ENCODE peak calls at places on chromosomes 7 and 10, in seven cellular contexts. P is NCI-H1105 treated with DMSO at 0.1 percent for 48 hours, J is astrocyte of the spinal cord, F is NCI-H1092, H is nephron progenitor cell, U is prostate gland, B is T-cell. C is an unnamed sample.
A peak's percentile ranks its signal among the peaks of the same experiment; 100 is the strongest.

GRCh38 chr10:4359003-4359402 is 467.0 kb upstream of the AKR1E2 start:
- DNase-seq in B (no peak), F (no peak), J (peak; percentile 75), U (no peak), P (no peak), H (no peak), C (no peak)

GRCh38 chr10:90751107-90751997 is 106.5 kb downstream of the HTR7 start:
- DNase-seq in P (peak; percentile 16), H (peak; percentile 54), F (peak; percentile 9), U (peak; percentile 14), B (no peak), J (peak; percentile 50), C (no peak)

GRCh38 chr10:67665491-67665890 is 30.5 kb downstream of the CTNNA3 start:
- DNase-seq in F (no peak), U (no peak), B (no peak), H (no peak), J (no peak), P (no peak), C (no peak)

GRCh38 chr7:156475666-156476065 is 164.9 kb upstream of the RNF32 start:
- DNase-seq in F (no peak), P (no peak), B (no peak), J (peak; percentile 72), U (no peak), H (no peak), C (no peak)

GRCh38 chr10:20040012-20040411 is 223.8 kb downstream of the PLXDC2 start:
- DNase-seq in H (no peak), U (no peak), J (no peak), F (no peak), B (no peak), P (no peak), C (no peak)

GRCh38 chr7:884191-885003 is 8.0 kb downstream of the GET4 start:
- DNase-seq in B (no peak), H (no peak), P (no peak), F (no peak), J (no peak), U (peak; percentile 51), C (no peak)

GRCh38 chr10:36683421-36683820 is 442.0 kb upstream of the ANKRD30A start:
- DNase-seq in P (no peak), U (no peak), J (no peak), B (no peak), H (no peak), F (no peak), C (no peak)

GRCh38 chr7:112071856-112072255 is 134.3 kb downstream of the DOCK4 start:
- DNase-seq in P (no peak), H (no peak), F (no peak), U (no peak), J (no peak), B (no peak), C (no peak)

GRCh38 chr7:17773289-17773626 is 167.0 kb downstream of the SNX13 start:
- DNase-seq in J (peak; percentile 83), U (no peak), F (no peak), H (no peak), B (no peak), P (no peak), C (no peak)

GRCh38 chr10:4651404-4652037 is 174.5 kb upstream of the AKR1E2 start:
- DNase-seq in H (no peak), J (no peak), B (no peak), P (peak; percentile 38), F (no peak), U (no peak), C (no peak)

GRCh38 chr7:122885583-122886356 is 490 bp downstream of the CADPS2 start:
- DNase-seq in H (peak; percentile 59), B (no peak), P (peak; percentile 6), J (peak; percentile 56), U (peak; percentile 25), F (peak; percentile 58), C (peak; percentile 5)

GRCh38 chr10:60816624-60817023 is 38.3 kb downstream of the CDK1 start:
- DNase-seq in J (peak; percentile 91), B (peak; percentile 3), H (peak; percentile 48), F (peak; percentile 11), P (peak; percentile 62), U (peak; percentile 72), C (peak; percentile 7)

GRCh38 chr10:124521429-124521871 is 59.8 kb downstream of the LHPP start:
- DNase-seq in H (no peak), B (no peak), F (no peak), J (no peak), U (no peak), P (no peak), C (no peak)

GRCh38 chr10:121154846-121155245 is 303.7 kb downstream of the WDR11 start:
- DNase-seq in P (no peak), B (no peak), U (peak; percentile 38), F (no peak), J (peak; percentile 14), H (no peak), C (no peak)

GRCh38 chr10:73768881-73769280 is 13.0 kb upstream of the CHCHD1 start:
- DNase-seq in P (no peak), U (no peak), J (no peak), B (peak; percentile 67), F (no peak), H (no peak), C (peak; percentile 54)

GRCh38 chr7:147477526-147477925 is 1113.0 kb upstream of the C7orf33 start:
- DNase-seq in H (no peak), J (no peak), U (no peak), F (no peak), P (no peak), B (no peak), C (no peak)

GRCh38 chr7:85595639-85596268 is 408.9 kb upstream of the SEMA3D start:
- DNase-seq in H (no peak), B (no peak), P (no peak), U (no peak), F (no peak), J (peak; percentile 47), C (no peak)

GRCh38 chr10:122019414-122019975 is 30.5 kb downstream of the TACC2 start:
- DNase-seq in F (no peak), B (no peak), U (peak; percentile 86), H (peak; percentile 16), J (no peak), P (peak; percentile 43), C (peak; percentile 61)

GRCh38 chr7:134910968-134911367 is 75.3 kb upstream of the AGBL3 start:
- DNase-seq in H (no peak), P (no peak), B (no peak), F (no peak), U (no peak), J (no peak), C (no peak)

GRCh38 chr10:92848441-92849233 is at the start of gene EXOC6:
- DNase-seq in J (peak; percentile 78), H (peak; percentile 75), P (peak; percentile 66), B (peak; percentile 87), U (peak; percentile 73), F (peak; percentile 71), C (peak; percentile 50)

GRCh38 chr10:79938728-79939380 is 10.1 kb downstream of the SFTPD start:
- DNase-seq in U (no peak), B (no peak), F (no peak), H (no peak), J (no peak), P (no peak), C (no peak)

GRCh38 chr7:33452805-33453502 is 323.6 kb downstream of the BBS9 start:
- DNase-seq in B (no peak), U (no peak), F (no peak), J (peak; percentile 33), H (no peak), P (no peak), C (no peak)

GRCh38 chr10:44293842-44294241 is 91.1 kb downstream of the CXCL12 start:
- DNase-seq in H (no peak), U (no peak), J (peak; percentile 27), P (no peak), B (no peak), F (no peak), C (no peak)

GRCh38 chr7:8436965-8437364 is 3.6 kb downstream of the NXPH1 start:
- DNase-seq in F (peak; percentile 51), B (no peak), U (no peak), P (no peak), H (peak; percentile 78), J (no peak), C (no peak)

GRCh38 chr7:6628045-6628444 is 9.1 kb upstream of the ZNF316 start:
- DNase-seq in J (no peak), B (no peak), H (no peak), P (peak; percentile 93), U (peak; percentile 58), F (peak; percentile 53), C (peak; percentile 62)